ENCODE peak calls at places on chromosome 3, in four cellular contexts. V is AG04450; N is HS-5; E is CD8-positive, alpha-beta T cell. Z is an unnamed sample.

GRCh38 chr3:120642368-120642948 is 39.6 kb downstream of the HGD start:
- DNase-seq in E (no peak), V (peak), N (no peak), Z (no peak)

GRCh38 chr3:102225407-102226132 is 209.2 kb upstream of the ZPLD1 start:
- DNase-seq in N (peak), E (no peak), V (peak), Z (no peak)

GRCh38 chr3:126883241-126883640 is 99.7 kb upstream of the PLXNA1 start:
- DNase-seq in E (no peak), N (no peak), V (no peak), Z (no peak)

GRCh38 chr3:44077267-44077666 is 164.4 kb upstream of the TOPAZ1 start:
- DNase-seq in E (no peak), V (no peak), N (no peak), Z (no peak)

GRCh38 chr3:180684807-180685206 is 5.5 kb upstream of the CCDC39 start:
- DNase-seq in N (no peak), E (no peak), V (no peak), Z (no peak)

GRCh38 chr3:37810788-37811187 is 50.9 kb upstream of the CTDSPL start:
- DNase-seq in E (no peak), N (no peak), V (no peak), Z (no peak)

GRCh38 chr3:48407542-48408099 is 22.3 kb downstream of the PLXNB1 start:
- DNase-seq in V (no peak), E (no peak), N (no peak), Z (no peak)

GRCh38 chr3:41893977-41894376 is 67.9 kb downstream of the ULK4 start:
- DNase-seq in N (peak), E (no peak), V (no peak), Z (no peak)

GRCh38 chr3:161064413-161064812 is 40.7 kb downstream of the B3GALNT1 start:
- DNase-seq in E (no peak), V (no peak), N (no peak), Z (no peak)

GRCh38 chr3:113271189-113271588 is 59.8 kb downstream of the BOC start:
- DNase-seq in E (no peak), N (no peak), V (no peak), Z (no peak)

GRCh38 chr3:157767602-157768001 is 264.4 kb upstream of the VEPH1 start:
- DNase-seq in V (no peak), N (no peak), E (no peak), Z (no peak)

GRCh38 chr3:139532996-139533395 is 6.5 kb downstream of the RBP1 start:
- DNase-seq in N (no peak), V (no peak), E (no peak), Z (no peak)

GRCh38 chr3:166211451-166211850 is 374.2 kb upstream of the BCHE start:
- DNase-seq in N (no peak), V (no peak), E (no peak), Z (no peak)

GRCh38 chr3:122926811-122927210 is 100.8 kb downstream of the SEMA5B start:
- DNase-seq in N (no peak), E (no peak), V (no peak), Z (no peak)

Z was measured in activated T-cell treated with anti-CD3 and anti-CD28 coated beads for 4 hours.